ENCODE peak calls at places on chromosomes 16 and 17, in eight cellular contexts. One of them, this sample, is unnamed.

GRCh38 chr17:81509687-81510523 is 2.7 kb downstream of the ACTG1 start:
- DNase-seq in fibroblast of villous mesenchyme: peak
- DNase-seq in RWPE1: no peak
- DNase-seq in progenitor cell of endocrine pancreas: no peak
- DNase-seq in sigmoid colon: no peak
- DNase-seq in AG09309: no peak
- DNase-seq in colonic mucosa: peak
- DNase-seq in HFFc6: no peak
- DNase-seq in this sample: no peak

GRCh38 chr17:40306395-40306794 is 2.6 kb upstream of the RARA start:
- DNase-seq in fibroblast of villous mesenchyme: no peak
- DNase-seq in RWPE1: no peak
- DNase-seq in progenitor cell of endocrine pancreas: no peak
- DNase-seq in sigmoid colon: no peak
- DNase-seq in AG09309: no peak
- DNase-seq in colonic mucosa: no peak
- DNase-seq in HFFc6: no peak
- DNase-seq in this sample: no peak

GRCh38 chr16:79715088-79715487 is 114.6 kb upstream of the MAF start:
- DNase-seq in fibroblast of villous mesenchyme: peak
- DNase-seq in RWPE1: no peak
- DNase-seq in progenitor cell of endocrine pancreas: no peak
- DNase-seq in sigmoid colon: no peak
- DNase-seq in AG09309: no peak
- DNase-seq in colonic mucosa: no peak
- DNase-seq in HFFc6: no peak
- DNase-seq in this sample: no peak

GRCh38 chr16:87487361-87487924 is 5.4 kb downstream of the ZCCHC14 start:
- DNase-seq in fibroblast of villous mesenchyme: peak
- DNase-seq in RWPE1: peak
- DNase-seq in progenitor cell of endocrine pancreas: no peak
- DNase-seq in sigmoid colon: no peak
- DNase-seq in AG09309: no peak
- DNase-seq in colonic mucosa: peak
- DNase-seq in HFFc6: no peak
- DNase-seq in this sample: no peak

GRCh38 chr16:89721644-89722391 is 481 bp downstream of the ZNF276 start:
- DNase-seq in fibroblast of villous mesenchyme: peak
- DNase-seq in RWPE1: no peak
- DNase-seq in progenitor cell of endocrine pancreas: no peak
- DNase-seq in sigmoid colon: no peak
- DNase-seq in AG09309: no peak
- DNase-seq in colonic mucosa: peak
- DNase-seq in HFFc6: peak
- DNase-seq in this sample: no peak

GRCh38 chr17:82033359-82034085 is 2.0 kb downstream of the RAC3 start:
- DNase-seq in fibroblast of villous mesenchyme: no peak
- DNase-seq in RWPE1: no peak
- DNase-seq in progenitor cell of endocrine pancreas: no peak
- DNase-seq in sigmoid colon: no peak
- DNase-seq in AG09309: no peak
- DNase-seq in colonic mucosa: no peak
- DNase-seq in HFFc6: no peak
- DNase-seq in this sample: no peak

GRCh38 chr17:320139-320538 is 32.5 kb downstream of the RPH3AL start:
- DNase-seq in fibroblast of villous mesenchyme: peak
- DNase-seq in RWPE1: no peak
- DNase-seq in progenitor cell of endocrine pancreas: no peak
- DNase-seq in sigmoid colon: peak
- DNase-seq in AG09309: no peak
- DNase-seq in colonic mucosa: no peak
- DNase-seq in HFFc6: no peak
- DNase-seq in this sample: no peak

GRCh38 chr17:18919963-18920362 is 32.0 kb upstream of the SLC5A10 start:
- DNase-seq in fibroblast of villous mesenchyme: no peak
- DNase-seq in RWPE1: no peak
- DNase-seq in progenitor cell of endocrine pancreas: no peak
- DNase-seq in sigmoid colon: no peak
- DNase-seq in AG09309: no peak
- DNase-seq in colonic mucosa: peak
- DNase-seq in HFFc6: no peak
- DNase-seq in this sample: no peak

GRCh38 chr16:13992322-13992721 is 72.4 kb downstream of the ERCC4 start:
- DNase-seq in fibroblast of villous mesenchyme: no peak
- DNase-seq in RWPE1: no peak
- DNase-seq in progenitor cell of endocrine pancreas: no peak
- DNase-seq in sigmoid colon: no peak
- DNase-seq in AG09309: no peak
- DNase-seq in colonic mucosa: no peak
- DNase-seq in HFFc6: no peak
- DNase-seq in this sample: no peak

GRCh38 chr16:25512041-25512440 is 179.7 kb upstream of the HS3ST4 start:
- DNase-seq in fibroblast of villous mesenchyme: no peak
- DNase-seq in RWPE1: no peak
- DNase-seq in progenitor cell of endocrine pancreas: no peak
- DNase-seq in sigmoid colon: no peak
- DNase-seq in AG09309: no peak
- DNase-seq in colonic mucosa: no peak
- DNase-seq in HFFc6: no peak
- DNase-seq in this sample: no peak

GRCh38 chr16:54171855-54172537 is 114.6 kb downstream of the IRX3 start:
- DNase-seq in fibroblast of villous mesenchyme: peak
- DNase-seq in RWPE1: no peak
- DNase-seq in progenitor cell of endocrine pancreas: no peak
- DNase-seq in sigmoid colon: no peak
- DNase-seq in AG09309: peak
- DNase-seq in colonic mucosa: no peak
- DNase-seq in HFFc6: peak
- DNase-seq in this sample: no peak

GRCh38 chr16:37511-37910 is 15.9 kb downstream of the POLR3K start:
- DNase-seq in fibroblast of villous mesenchyme: no peak
- DNase-seq in RWPE1: no peak
- DNase-seq in progenitor cell of endocrine pancreas: no peak
- DNase-seq in sigmoid colon: no peak
- DNase-seq in AG09309: no peak
- DNase-seq in colonic mucosa: no peak
- DNase-seq in HFFc6: no peak
- DNase-seq in this sample: no peak

GRCh38 chr17:65542595-65542994 is 18.9 kb downstream of the AXIN2 start:
- DNase-seq in fibroblast of villous mesenchyme: no peak
- DNase-seq in RWPE1: no peak
- DNase-seq in progenitor cell of endocrine pancreas: no peak
- DNase-seq in sigmoid colon: no peak
- DNase-seq in AG09309: no peak
- DNase-seq in colonic mucosa: no peak
- DNase-seq in HFFc6: no peak
- DNase-seq in this sample: no peak

GRCh38 chr16:88753600-88753999 is 31.4 kb downstream of the PIEZO1 start:
- DNase-seq in fibroblast of villous mesenchyme: no peak
- DNase-seq in RWPE1: no peak
- DNase-seq in progenitor cell of endocrine pancreas: no peak
- DNase-seq in sigmoid colon: no peak
- DNase-seq in AG09309: no peak
- DNase-seq in colonic mucosa: no peak
- DNase-seq in HFFc6: no peak
- DNase-seq in this sample: no peak

GRCh38 chr16:64250866-64251265 is 871.0 kb downstream of the CDH11 start:
- DNase-seq in fibroblast of villous mesenchyme: no peak
- DNase-seq in RWPE1: no peak
- DNase-seq in progenitor cell of endocrine pancreas: no peak
- DNase-seq in sigmoid colon: no peak
- DNase-seq in AG09309: peak
- DNase-seq in colonic mucosa: no peak
- DNase-seq in HFFc6: peak
- DNase-seq in this sample: no peak

GRCh38 chr17:35432176-35433074 is at the start of gene SLFN12:
- DNase-seq in fibroblast of villous mesenchyme: peak
- DNase-seq in RWPE1: no peak
- DNase-seq in progenitor cell of endocrine pancreas: no peak
- DNase-seq in sigmoid colon: peak
- DNase-seq in AG09309: peak
- DNase-seq in colonic mucosa: peak
- DNase-seq in HFFc6: peak
- DNase-seq in this sample: peak

GRCh38 chr16:68802190-68802589 is 41.1 kb upstream of the TANGO6 start:
- DNase-seq in fibroblast of villous mesenchyme: peak
- DNase-seq in RWPE1: peak
- DNase-seq in progenitor cell of endocrine pancreas: no peak
- DNase-seq in sigmoid colon: no peak
- DNase-seq in AG09309: peak
- DNase-seq in colonic mucosa: no peak
- DNase-seq in HFFc6: peak
- DNase-seq in this sample: no peak

GRCh38 chr17:76089680-76090516 is 10.9 kb downstream of the ZACN start:
- DNase-seq in fibroblast of villous mesenchyme: no peak
- DNase-seq in RWPE1: no peak
- DNase-seq in progenitor cell of endocrine pancreas: no peak
- DNase-seq in sigmoid colon: peak
- DNase-seq in AG09309: no peak
- DNase-seq in colonic mucosa: no peak
- DNase-seq in HFFc6: no peak
- DNase-seq in this sample: no peak

GRCh38 chr17:4759776-4760236 is 11.9 kb upstream of the TM4SF5 start:
- DNase-seq in fibroblast of villous mesenchyme: no peak
- DNase-seq in RWPE1: no peak
- DNase-seq in progenitor cell of endocrine pancreas: no peak
- DNase-seq in sigmoid colon: no peak
- DNase-seq in AG09309: no peak
- DNase-seq in colonic mucosa: no peak
- DNase-seq in HFFc6: no peak
- DNase-seq in this sample: no peak

DNA sequence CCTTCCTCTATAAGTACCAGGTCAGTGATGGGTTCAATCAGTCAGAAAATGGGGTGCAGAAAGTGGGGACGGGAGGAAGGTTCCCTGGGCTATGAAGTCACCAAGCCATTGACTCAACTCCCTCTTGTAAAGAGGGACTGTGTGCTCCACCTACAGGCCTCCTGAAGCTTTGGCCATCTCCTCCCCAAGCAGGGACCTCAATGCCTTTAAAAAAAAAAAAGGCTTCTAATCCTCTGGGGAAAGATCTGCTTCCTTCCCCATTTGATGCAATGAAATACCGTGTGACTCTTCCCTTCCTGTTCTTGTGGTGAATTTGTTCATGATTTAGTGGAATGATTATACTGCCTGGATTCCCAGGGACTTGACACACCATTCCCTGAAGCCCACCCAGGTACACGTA is 30.8 kb downstream of the VWA3A start:
- DNase-seq in fibroblast of villous mesenchyme: no peak
- DNase-seq in RWPE1: no peak
- DNase-seq in progenitor cell of endocrine pancreas: no peak
- DNase-seq in sigmoid colon: no peak
- DNase-seq in AG09309: no peak
- DNase-seq in colonic mucosa: no peak
- DNase-seq in HFFc6: no peak
- DNase-seq in this sample: no peak
- TF ChIP-seq CTCF in fibroblast of villous mesenchyme: peak
- TF ChIP-seq CTCF in RWPE1: no peak
- TF ChIP-seq CTCF in progenitor cell of endocrine pancreas: no peak
- TF ChIP-seq CTCF in sigmoid colon: no peak
- TF ChIP-seq CTCF in AG09309: peak
- TF ChIP-seq CTCF in colonic mucosa: no peak
- TF ChIP-seq CTCF in HFFc6: peak
- TF ChIP-seq CTCF in this sample: no peak

GRCh38 chr16:57071840-57072541 is 20.4 kb upstream of the CPNE2 start:
- DNase-seq in fibroblast of villous mesenchyme: peak
- DNase-seq in RWPE1: peak
- DNase-seq in progenitor cell of endocrine pancreas: no peak
- DNase-seq in sigmoid colon: no peak
- DNase-seq in AG09309: no peak
- DNase-seq in colonic mucosa: no peak
- DNase-seq in HFFc6: peak
- DNase-seq in this sample: no peak
- TF ChIP-seq CTCF in fibroblast of villous mesenchyme: no peak
- TF ChIP-seq CTCF in RWPE1: no peak
- TF ChIP-seq CTCF in progenitor cell of endocrine pancreas: no peak
- TF ChIP-seq CTCF in sigmoid colon: no peak
- TF ChIP-seq CTCF in AG09309: no peak
- TF ChIP-seq CTCF in colonic mucosa: no peak
- TF ChIP-seq CTCF in HFFc6: no peak
- TF ChIP-seq CTCF in this sample: no peak

GRCh38 chr17:17356149-17356930 is 53.2 kb downstream of the NT5M start:
- DNase-seq in fibroblast of villous mesenchyme: peak
- DNase-seq in RWPE1: peak
- DNase-seq in progenitor cell of endocrine pancreas: peak
- DNase-seq in sigmoid colon: peak
- DNase-seq in AG09309: peak
- DNase-seq in colonic mucosa: peak
- DNase-seq in HFFc6: peak
- DNase-seq in this sample: peak
- TF ChIP-seq CTCF in fibroblast of villous mesenchyme: peak
- TF ChIP-seq CTCF in RWPE1: peak
- TF ChIP-seq CTCF in progenitor cell of endocrine pancreas: peak
- TF ChIP-seq CTCF in sigmoid colon: peak
- TF ChIP-seq CTCF in AG09309: peak
- TF ChIP-seq CTCF in colonic mucosa: peak
- TF ChIP-seq CTCF in HFFc6: peak
- TF ChIP-seq CTCF in this sample: peak

GRCh38 chr17:48231995-48232729 is 124.6 kb downstream of the SNX11 start:
- DNase-seq in fibroblast of villous mesenchyme: no peak
- DNase-seq in RWPE1: no peak
- DNase-seq in progenitor cell of endocrine pancreas: no peak
- DNase-seq in sigmoid colon: no peak
- DNase-seq in AG09309: no peak
- DNase-seq in colonic mucosa: no peak
- DNase-seq in HFFc6: no peak
- DNase-seq in this sample: no peak

GRCh38 chr17:48225725-48226567 is 118.4 kb downstream of the SNX11 start:
- DNase-seq in fibroblast of villous mesenchyme: no peak
- DNase-seq in RWPE1: no peak
- DNase-seq in progenitor cell of endocrine pancreas: no peak
- DNase-seq in sigmoid colon: no peak
- DNase-seq in AG09309: no peak
- DNase-seq in colonic mucosa: no peak
- DNase-seq in HFFc6: no peak
- DNase-seq in this sample: no peak

GRCh38 chr17:48223945-48224344 is 116.4 kb downstream of the SNX11 start:
- DNase-seq in fibroblast of villous mesenchyme: no peak
- DNase-seq in RWPE1: no peak
- DNase-seq in progenitor cell of endocrine pancreas: no peak
- DNase-seq in sigmoid colon: no peak
- DNase-seq in AG09309: no peak
- DNase-seq in colonic mucosa: no peak
- DNase-seq in HFFc6: no peak
- DNase-seq in this sample: no peak

DNA sequence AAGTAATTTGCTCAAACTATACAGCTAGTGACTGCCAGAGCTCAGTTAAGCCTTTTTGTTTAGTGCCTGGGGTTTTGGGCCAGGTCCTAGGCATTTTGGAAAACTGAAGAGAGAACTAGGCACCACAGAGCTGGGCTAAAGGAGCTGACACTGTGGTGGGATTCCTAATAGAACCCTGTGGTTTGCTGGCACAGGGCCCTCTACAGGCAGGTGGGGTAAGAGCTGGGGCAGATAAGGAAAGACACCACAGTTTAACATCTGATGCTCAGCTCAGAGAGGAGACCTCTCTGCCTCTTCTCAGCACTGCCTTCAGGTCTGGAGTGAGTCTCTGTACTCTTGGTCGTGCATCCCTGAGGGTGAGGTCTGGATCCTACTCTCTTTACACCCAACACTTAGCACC is 121.2 kb downstream of the SNX11 start:
- DNase-seq in fibroblast of villous mesenchyme: no peak
- DNase-seq in RWPE1: no peak
- DNase-seq in progenitor cell of endocrine pancreas: no peak
- DNase-seq in sigmoid colon: no peak
- DNase-seq in AG09309: no peak
- DNase-seq in colonic mucosa: no peak
- DNase-seq in HFFc6: no peak
- DNase-seq in this sample: no peak
- TF ChIP-seq CTCF in fibroblast of villous mesenchyme: peak
- TF ChIP-seq CTCF in RWPE1: no peak
- TF ChIP-seq CTCF in progenitor cell of endocrine pancreas: peak
- TF ChIP-seq CTCF in sigmoid colon: no peak
- TF ChIP-seq CTCF in AG09309: no peak
- TF ChIP-seq CTCF in colonic mucosa: no peak
- TF ChIP-seq CTCF in HFFc6: no peak
- TF ChIP-seq CTCF in this sample: no peak

This sample was measured in mesothelial cell of epicardium.